ENCODE peak calls at places on chromosomes 11 and 22, in eight cellular contexts. E is tibial nerve, F is stomach, T is transverse colon, R is suprapubic skin, Y is GM12878, X is upper lobe of left lung, S is A549. A is an unnamed sample. For H3K4me1, the result is how much of the 10 kb centered on the place peaks cover.

GRCh38 chr11:75523811-75524401 is 1.8 kb downstream of the GDPD5 start:
- DNase-seq in E (no peak), F (no peak), T (no peak), R (no peak), Y (no peak), X (no peak), S (no peak), A (no peak)

GRCh38 chr11:77372736-77373135 is 71.2 kb upstream of the GDPD4 start:
- DNase-seq in E (no peak), F (no peak), T (no peak), R (no peak), Y (no peak), X (no peak), S (no peak), A (no peak)

GRCh38 chr22:28029962-28030361 is 110.9 kb upstream of the PITPNB start:
- DNase-seq in E (no peak), F (no peak), T (no peak), R (no peak), Y (no peak), X (no peak), S (no peak), A (no peak)

GRCh38 chr11:65439331-65440181 is 17.0 kb downstream of the NEAT1 start:
- DNase-seq in E (no peak), F (peak), T (no peak), R (no peak), Y (no peak), X (no peak), S (no peak), A (peak)

GRCh38 chr11:83827520-83827919 is 541.4 kb upstream of the CCDC90B start:
- DNase-seq in E (no peak), F (no peak), T (no peak), R (no peak), Y (no peak), X (no peak), S (no peak), A (no peak)

GRCh38 chr11:129644326-129644725 is 171.3 kb upstream of the TMEM45B start:
- DNase-seq in E (no peak), F (no peak), T (no peak), R (no peak), Y (no peak), X (no peak), S (no peak), A (no peak)

GRCh38 chr22:31870890-31871289 is 73.4 kb upstream of the YWHAH start:
- DNase-seq in E (no peak), F (no peak), T (peak), R (no peak), Y (no peak), X (no peak), S (peak), A (no peak)

GRCh38 chr11:96337541-96338530 is 5.2 kb downstream of the MAML2 start:
- DNase-seq in E (no peak), F (no peak), T (no peak), R (no peak), Y (no peak), X (no peak), S (no peak), A (no peak)

GRCh38 chr11:124938206-124938765 is 2.4 kb upstream of the HEPACAM start:
- DNase-seq in E (no peak), F (no peak), T (no peak), R (no peak), Y (no peak), X (no peak), S (no peak), A (no peak)

GRCh38 chr11:57288771-57289579 is 35.8 kb downstream of the TNKS1BP1 start:
- DNase-seq in E (no peak), F (no peak), T (no peak), R (no peak), Y (no peak), X (no peak), S (no peak), A (no peak)
- TF ChIP-seq EP300 in E (no peak), F (no peak), T (no peak), R (no peak), Y (no peak), X (no peak), S (no peak), A (no peak)

DNA sequence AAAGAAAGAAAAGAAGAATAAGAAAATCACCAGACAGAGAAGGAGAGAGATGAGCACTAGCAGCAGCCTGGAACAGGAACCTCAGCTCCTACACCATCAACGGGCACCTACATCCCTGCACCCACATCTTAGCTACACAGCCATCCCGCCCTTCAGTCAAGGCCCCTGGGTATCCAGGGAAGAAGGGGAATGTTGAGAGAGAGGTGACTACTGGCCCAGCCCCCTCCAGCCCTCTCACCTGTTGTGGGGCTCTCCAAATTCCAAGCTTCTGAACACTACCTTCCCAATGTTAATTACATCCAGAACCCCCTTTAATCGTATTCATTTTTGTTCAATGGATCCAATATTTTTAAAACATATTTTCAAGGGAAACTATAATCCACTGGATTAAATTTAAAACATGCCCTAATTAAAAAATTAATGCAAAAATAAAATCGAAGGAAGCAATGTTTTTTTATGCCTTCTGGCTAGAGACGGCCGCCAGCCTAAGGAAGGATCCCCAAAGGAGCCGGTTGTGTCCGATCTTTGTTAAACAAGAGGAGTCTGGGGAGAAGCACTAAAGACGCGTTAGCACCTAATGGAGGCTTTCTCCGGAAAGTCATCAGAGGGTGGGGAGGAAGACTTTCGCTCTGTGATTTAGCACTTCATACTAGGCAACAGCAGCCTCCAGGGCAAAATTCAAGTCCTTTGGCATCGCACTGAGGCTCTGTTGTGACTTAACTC is 9.5 kb downstream of the TPST2 start:
- DNase-seq in E (no peak), F (no peak), T (no peak), R (no peak), Y (no peak), X (no peak), S (no peak), A (no peak)
- H3K4me1 ChIP-seq in E (under half), F (under half), T (under half), R (under half), Y (under half), X (half or more), S (under half), A (under half)

DNA sequence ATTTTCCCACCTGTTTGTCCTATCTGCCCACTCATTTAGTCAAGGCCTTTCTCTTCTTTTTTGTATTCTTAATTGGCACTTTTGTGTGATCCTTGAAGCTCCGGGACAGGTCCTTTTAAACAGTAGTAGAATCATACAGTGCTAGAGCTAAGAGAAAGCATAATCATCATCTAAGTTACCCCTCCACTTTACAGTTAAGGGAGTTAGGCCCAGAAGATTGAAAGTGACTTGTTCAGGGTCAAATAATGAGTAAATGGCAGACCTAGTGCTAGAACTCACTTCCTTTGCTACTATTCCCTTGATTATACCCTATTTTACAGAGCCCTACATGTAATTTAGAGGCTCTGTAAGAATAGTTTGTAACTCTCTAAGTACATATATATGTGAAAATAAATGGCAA is 2.5 kb downstream of the USP47 start:
- DNase-seq in E (no peak), F (no peak), T (no peak), R (no peak), Y (no peak), X (no peak), S (no peak), A (no peak)
- H3K27ac ChIP-seq in E (peak), F (peak), T (peak), R (peak), Y (peak), X (peak), S (no peak), A (peak)

GRCh38 chr22:43829448-43829821 is 17.3 kb upstream of the EFCAB6 start:
- DNase-seq in E (no peak), F (no peak), T (no peak), R (peak), Y (no peak), X (no peak), S (no peak), A (peak)

GRCh38 chr22:43829904-43830851 is 18.1 kb upstream of the EFCAB6 start:
- DNase-seq in E (peak), F (no peak), T (no peak), R (peak), Y (no peak), X (peak), S (no peak), A (peak)

GRCh38 chr22:43827336-43827735 is 15.2 kb upstream of the EFCAB6 start:
- DNase-seq in E (no peak), F (no peak), T (no peak), R (peak), Y (no peak), X (no peak), S (no peak), A (no peak)

GRCh38 chr22:43827926-43828710 is 16.0 kb upstream of the EFCAB6 start:
- DNase-seq in E (no peak), F (peak), T (no peak), R (peak), Y (no peak), X (no peak), S (no peak), A (peak)

GRCh38 chr22:43828711-43829447 is 16.8 kb upstream of the EFCAB6 start:
- DNase-seq in E (peak), F (no peak), T (no peak), R (peak), Y (no peak), X (peak), S (no peak), A (peak)
- TF ChIP-seq EP300 in E (peak), F (no peak), T (no peak), R (no peak), Y (no peak), X (peak), S (no peak), A (no peak)

GRCh38 chr22:42932857-42933782 is 76.0 kb upstream of the ARFGAP3 start:
- DNase-seq in E (peak), F (no peak), T (no peak), R (no peak), Y (peak), X (no peak), S (no peak), A (no peak)

GRCh38 chr22:42932197-42932519 is 75.1 kb upstream of the ARFGAP3 start:
- DNase-seq in E (no peak), F (no peak), T (no peak), R (no peak), Y (no peak), X (no peak), S (no peak), A (no peak)

GRCh38 chr22:42933783-42934144 is 76.7 kb upstream of the ARFGAP3 start:
- DNase-seq in E (peak), F (no peak), T (no peak), R (no peak), Y (no peak), X (no peak), S (peak), A (no peak)

GRCh38 chr22:42931421-42932196 is 74.5 kb upstream of the ARFGAP3 start:
- DNase-seq in E (no peak), F (no peak), T (no peak), R (no peak), Y (peak), X (no peak), S (no peak), A (no peak)

DNA sequence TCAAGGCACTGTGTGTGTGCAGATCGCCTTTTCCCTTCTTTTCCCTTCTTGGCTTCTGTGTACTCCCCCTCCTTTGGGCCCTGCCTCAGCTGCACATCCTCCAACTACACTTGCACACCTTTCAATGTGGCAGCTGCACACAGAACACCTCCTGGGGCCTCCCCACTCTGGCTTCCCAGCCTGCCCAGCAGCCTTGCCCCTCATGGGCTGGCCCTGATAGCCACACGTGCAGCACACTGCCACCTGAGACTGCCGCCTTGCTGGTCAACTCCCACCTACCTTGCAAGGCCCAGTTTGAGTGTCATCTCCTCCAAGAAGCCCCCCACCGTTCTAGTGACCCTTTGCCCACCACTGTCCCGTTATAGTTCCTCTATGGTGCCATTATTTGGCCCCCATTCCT is 77.3 kb upstream of the ARFGAP3 start:
- DNase-seq in E (no peak), F (no peak), T (no peak), R (no peak), Y (no peak), X (no peak), S (no peak), A (no peak)
- H3K4me1 ChIP-seq in E (half or more), F (half or more), T (half or more), R (half or more), Y (half or more), X (half or more), S (half or more), A (half or more)

DNA sequence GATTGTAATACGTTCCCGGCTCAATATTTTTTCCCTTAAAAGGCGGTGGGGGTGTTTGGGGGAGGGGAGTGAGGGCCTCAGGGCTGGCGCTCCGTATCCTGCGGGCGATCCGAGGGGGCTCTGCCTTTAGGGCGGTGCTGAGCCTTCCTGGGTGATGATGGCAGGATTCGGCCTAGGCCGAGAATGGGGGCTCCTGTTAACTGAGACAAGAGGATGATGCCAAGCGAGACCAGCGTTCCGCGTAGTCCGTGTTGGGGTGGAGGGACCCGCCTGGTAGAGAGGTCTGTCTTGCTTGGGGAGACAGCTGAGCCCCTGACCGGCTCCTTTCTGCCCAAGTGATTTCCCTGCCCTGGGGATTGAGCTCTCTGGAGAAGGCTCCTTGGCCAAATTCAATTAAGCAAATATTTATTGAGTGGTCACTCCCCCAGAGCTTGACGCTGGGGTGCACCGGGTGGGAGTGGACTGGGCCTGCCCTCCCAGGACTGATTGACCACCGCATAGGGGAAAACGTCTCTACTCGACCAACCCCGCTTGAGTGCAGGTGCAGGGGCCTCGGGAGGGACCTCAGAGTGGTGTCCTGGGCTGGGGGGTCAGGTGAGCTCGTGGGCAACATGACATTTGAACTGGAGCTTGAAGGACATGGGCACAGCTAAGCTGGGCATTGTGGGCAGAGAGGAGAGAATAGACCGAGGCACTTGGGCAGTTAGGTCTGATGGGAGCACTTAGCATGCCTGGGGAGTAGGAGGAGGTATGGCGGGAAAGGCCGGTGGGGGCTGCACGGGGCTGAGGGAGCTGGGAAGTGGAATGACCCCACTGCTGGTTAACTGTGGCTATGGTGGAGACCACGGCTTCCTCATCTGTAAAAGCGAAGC is 1.1 kb downstream of the GNAZ start:
- DNase-seq in E (no peak), F (no peak), T (no peak), R (peak), Y (no peak), X (no peak), S (no peak), A (peak)
- H3K27ac ChIP-seq in E (no peak), F (peak), T (peak), R (no peak), Y (no peak), X (no peak), S (peak), A (peak)

GRCh38 chr22:49614966-49615965 is 212.4 kb downstream of the BRD1 start:
- DNase-seq in E (no peak), F (no peak), T (no peak), R (no peak), Y (no peak), X (peak), S (no peak), A (peak)
- TF ChIP-seq EP300 in E (no peak), F (no peak), T (no peak), R (no peak), Y (no peak), X (no peak), S (no peak), A (no peak)

A was measured in sigmoid colon.